ENCODE peak calls at places on chromosomes 4 and X, in ten cellular contexts. F, S, N, Z, H, G, B, K, T and L are unnamed samples. For H3K4me1, the result is how much of the 10 kb centered on the place peaks cover.

GRCh38 chr4:45477311-45477733 is 646.5 kb downstream of the GABRG1 start:
- DNase-seq in F (no peak), S (no peak), N (no peak), Z (no peak), H (no peak), G (peak), B (no peak), K (peak), T (no peak), L (no peak)

GRCh38 chr4:127995776-127996175 is 30.6 kb downstream of the ABHD18 start:
- DNase-seq in F (peak), S (no peak), N (no peak), Z (no peak), H (no peak), G (peak), B (no peak), K (no peak), T (no peak), L (no peak)

GRCh38 chr4:1992468-1993168 is 16.2 kb downstream of the NELFA start:
- DNase-seq in F (no peak), S (peak), N (no peak), Z (no peak), H (no peak), G (no peak), B (no peak), K (peak), T (peak), L (no peak)

GRCh38 chr4:128519163-128519810 is 231.7 kb upstream of the PGRMC2 start:
- DNase-seq in F (peak), S (no peak), N (no peak), Z (no peak), H (no peak), G (no peak), B (no peak), K (peak), T (no peak), L (peak)

GRCh38 chr4:170009291-170009690 is 16.9 kb downstream of the MFAP3L start:
- DNase-seq in F (no peak), S (no peak), N (no peak), Z (no peak), H (no peak), G (no peak), B (no peak), K (no peak), T (peak), L (no peak)

GRCh38 chrX:40109288-40110008 is 11.7 kb upstream of the BCOR start:
- DNase-seq in F (peak), S (peak), N (no peak), Z (peak), H (peak), G (peak), B (no peak), K (peak), T (peak), L (peak)

GRCh38 chr4:54073481-54073880 is 9.1 kb upstream of the CHIC2 start:
- DNase-seq in F (peak), S (no peak), N (no peak), Z (no peak), H (no peak), G (no peak), B (no peak), K (no peak), T (no peak), L (no peak)

GRCh38 chrX:420496-421223 is 34.0 kb upstream of the PPP2R3B start:
- DNase-seq in F (no peak), S (no peak), N (no peak), Z (no peak), H (no peak), G (peak), B (no peak), K (no peak), T (no peak), L (no peak)

GRCh38 chrX:70774223-70774622 is 134.3 kb downstream of the TEX11 start:
- DNase-seq in F (no peak), S (no peak), N (no peak), Z (no peak), H (no peak), G (no peak), B (no peak), K (no peak), T (no peak), L (no peak)

GRCh38 chrX:40418413-40419195 is 162.2 kb upstream of the ATP6AP2 start:
- DNase-seq in F (no peak), S (no peak), N (no peak), Z (no peak), H (no peak), G (no peak), B (no peak), K (no peak), T (no peak), L (no peak)

GRCh38 chr4:71259911-71260331 is 78.9 kb upstream of the SLC4A4 start:
- DNase-seq in F (no peak), S (no peak), N (no peak), Z (no peak), H (no peak), G (no peak), B (no peak), K (no peak), T (no peak), L (peak)

DNA sequence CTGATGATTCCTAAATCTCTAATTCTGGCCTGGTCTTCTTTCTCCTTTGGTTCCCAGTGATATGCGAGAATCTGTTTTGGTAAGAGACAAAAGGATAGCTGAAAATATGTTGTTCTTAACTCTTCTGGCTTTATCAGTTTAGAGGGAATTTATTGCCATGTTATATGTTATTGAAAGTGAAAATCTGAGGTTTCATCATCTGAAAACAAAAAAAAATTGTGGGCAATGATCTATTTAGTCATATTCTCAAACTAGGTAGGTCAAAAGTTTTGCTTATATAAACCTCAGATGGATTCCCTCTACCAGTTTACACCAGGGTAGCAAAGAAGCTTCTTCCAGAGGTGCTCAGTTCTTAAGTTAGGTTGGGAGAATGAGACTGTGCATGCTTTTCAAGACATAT is 103.6 kb downstream of the ITM2A start:
- DNase-seq in F (no peak), S (no peak), N (no peak), Z (no peak), H (no peak), G (no peak), B (no peak), K (no peak), T (no peak), L (no peak)
- H3K4me1 ChIP-seq in F (under half), S (under half), N (half or more), Z (under half), H (under half), G (under half), B (under half), K (under half), T (under half), L (under half)

GRCh38 chr4:40246547-40246900 is 49.7 kb downstream of the RHOH start:
- DNase-seq in F (no peak), S (no peak), N (no peak), Z (no peak), H (no peak), G (no peak), B (no peak), K (no peak), T (no peak), L (no peak)

GRCh38 chr4:40245794-40246546 is 49.1 kb downstream of the RHOH start:
- DNase-seq in F (no peak), S (no peak), N (no peak), Z (no peak), H (peak), G (no peak), B (no peak), K (no peak), T (no peak), L (no peak)

GRCh38 chr4:40247350-40247749 is 50.5 kb downstream of the RHOH start:
- DNase-seq in F (no peak), S (no peak), N (peak), Z (no peak), H (no peak), G (no peak), B (peak), K (no peak), T (no peak), L (no peak)

GRCh38 chr4:40243390-40243948 is 46.6 kb downstream of the RHOH start:
- DNase-seq in F (no peak), S (no peak), N (no peak), Z (no peak), H (no peak), G (no peak), B (no peak), K (peak), T (no peak), L (no peak)

GRCh38 chr4:40246938-40247337 is 50.1 kb downstream of the RHOH start:
- DNase-seq in F (no peak), S (no peak), N (no peak), Z (no peak), H (no peak), G (no peak), B (no peak), K (no peak), T (no peak), L (no peak)
- H3K4me1 ChIP-seq in F (under half), S (under half), N (half or more), Z (under half), H (under half), G (under half), B (half or more), K (under half), T (under half), L (under half)

DNA sequence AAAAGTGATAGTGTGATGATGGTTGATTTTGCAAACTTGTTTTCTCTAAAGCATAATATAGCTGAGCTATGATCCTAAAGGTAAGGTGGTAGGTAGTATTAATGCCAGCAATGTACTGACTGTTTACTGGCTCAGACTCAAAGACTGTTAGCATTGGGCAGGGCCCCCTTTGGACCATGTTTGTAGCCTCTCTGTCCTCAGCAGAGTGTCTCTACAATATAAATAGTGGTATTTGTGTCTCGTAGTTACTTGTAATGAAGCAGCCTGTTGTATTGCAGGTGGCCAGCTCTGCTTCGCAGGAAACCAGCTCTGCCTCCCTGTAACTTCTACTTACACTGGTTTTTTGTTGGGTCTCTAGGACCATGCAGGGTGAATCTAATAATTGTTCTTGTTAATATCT is 70.5 kb downstream of the ARHGAP10 start:
- DNase-seq in F (no peak), S (no peak), N (no peak), Z (no peak), H (no peak), G (no peak), B (no peak), K (no peak), T (no peak), L (no peak)
- H3K4me1 ChIP-seq in F (under half), S (under half), N (under half), Z (under half), H (under half), G (under half), B (under half), K (under half), T (under half), L (under half)

DNA sequence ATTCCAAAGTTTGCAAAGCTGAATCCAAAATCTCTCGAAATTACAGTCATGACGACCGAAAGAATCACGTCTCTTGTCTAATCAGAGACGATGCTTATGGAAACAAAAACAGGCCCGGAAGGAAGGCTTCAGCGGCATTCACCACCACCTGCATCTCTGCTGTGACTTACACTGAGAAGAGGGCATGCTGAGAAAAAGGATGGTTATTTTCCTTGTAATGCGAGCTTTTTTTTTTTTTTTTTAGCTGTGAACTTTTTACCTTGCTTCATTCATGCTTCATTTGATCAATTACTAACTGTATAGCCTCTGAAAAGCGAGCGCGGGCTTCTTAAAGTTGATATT is 209.2 kb downstream of the SOWAHB start:
- DNase-seq in F (peak), S (no peak), N (no peak), Z (no peak), H (no peak), G (no peak), B (no peak), K (no peak), T (peak), L (no peak)
- H3K4me1 ChIP-seq in F (under half), S (under half), N (under half), Z (under half), H (under half), G (under half), B (under half), K (under half), T (under half), L (under half)

GRCh38 chrX:19879742-19880378 is 7.5 kb downstream of the SH3KBP1 start:
- DNase-seq in F (no peak), S (no peak), N (peak), Z (no peak), H (no peak), G (no peak), B (no peak), K (no peak), T (no peak), L (no peak)
- H3K4me1 ChIP-seq in F (under half), S (under half), N (under half), Z (under half), H (under half), G (under half), B (under half), K (under half), T (under half), L (under half)

GRCh38 chr4:3198906-3199305 is 50.1 kb upstream of the MSANTD1 start:
- DNase-seq in F (no peak), S (no peak), N (no peak), Z (no peak), H (no peak), G (no peak), B (no peak), K (peak), T (no peak), L (no peak)
- H3K4me1 ChIP-seq in F (under half), S (under half), N (half or more), Z (under half), H (under half), G (under half), B (half or more), K (under half), T (under half), L (under half)

DNA sequence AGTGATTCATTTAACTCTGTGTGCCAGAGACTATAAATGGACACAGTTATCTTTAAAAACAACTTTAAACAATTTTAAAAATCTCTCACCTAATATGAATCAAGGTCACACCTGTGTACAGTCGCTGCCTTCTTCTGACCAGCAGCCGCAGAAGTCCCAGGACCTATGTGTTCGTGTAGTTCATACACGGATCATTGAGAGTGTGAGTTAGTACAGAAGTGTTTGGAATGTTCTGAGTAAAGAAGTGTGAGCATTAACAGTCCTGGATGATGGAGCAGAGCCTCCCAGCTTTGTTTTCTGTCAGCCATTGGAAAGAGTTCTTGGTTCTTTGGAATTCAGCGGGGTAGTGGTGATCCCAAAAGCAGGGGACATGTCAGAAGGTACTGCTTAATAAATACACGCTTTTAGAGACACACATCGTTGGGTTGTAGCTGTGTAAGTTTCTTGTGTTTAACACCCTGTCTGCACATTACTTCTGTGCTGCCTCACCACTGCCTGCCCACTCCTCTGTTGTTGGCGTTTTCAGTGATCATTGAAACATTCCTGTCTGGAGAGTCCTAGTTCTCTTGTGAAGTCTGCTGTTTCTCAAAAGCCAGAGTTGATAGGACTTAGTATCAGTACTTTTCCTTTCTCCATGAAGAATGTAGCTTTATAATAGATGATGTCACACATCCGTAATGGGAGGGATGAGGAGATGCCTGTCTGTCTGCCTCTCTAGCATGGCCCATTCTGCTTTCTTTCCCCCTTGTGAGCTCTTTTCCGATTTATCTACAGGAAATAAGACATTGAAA is 90.6 kb downstream of the PTTG2 start:
- DNase-seq in F (peak), S (no peak), N (no peak), Z (no peak), H (no peak), G (no peak), B (no peak), K (no peak), T (no peak), L (no peak)
- H3K4me1 ChIP-seq in F (under half), S (under half), N (under half), Z (under half), H (under half), G (under half), B (under half), K (under half), T (under half), L (under half)

DNA sequence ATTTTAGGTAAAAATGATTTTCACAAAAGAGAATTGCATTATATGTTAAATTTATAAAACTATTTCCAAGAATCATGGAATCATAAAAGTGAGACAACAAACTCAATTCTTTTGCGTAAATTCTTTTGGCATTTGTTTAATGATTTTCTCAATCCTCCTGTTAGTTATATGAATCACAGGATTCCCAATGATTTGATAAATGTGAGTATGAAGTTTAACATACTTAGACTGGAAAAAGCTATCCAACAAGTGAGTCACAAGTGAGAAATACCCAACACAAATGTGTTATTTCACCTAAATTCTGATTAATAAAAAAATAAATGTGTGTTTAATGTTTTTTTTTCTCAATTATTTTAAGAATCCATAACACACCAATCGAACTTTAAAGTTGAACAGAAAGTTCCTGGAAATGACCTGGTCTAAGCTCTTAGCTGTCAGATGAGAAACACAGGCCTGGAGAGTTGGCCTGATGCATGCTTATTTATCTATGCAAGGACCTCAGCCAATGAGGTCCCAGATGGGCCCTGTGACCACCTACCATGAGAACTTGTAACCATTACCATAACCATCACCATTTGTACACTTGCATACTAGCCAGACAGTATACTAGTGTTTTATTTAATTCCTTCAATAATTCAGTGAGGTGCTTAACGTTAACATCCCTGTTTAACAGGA is 386.6 kb downstream of the SPRY1 start:
- DNase-seq in F (peak), S (no peak), N (no peak), Z (no peak), H (no peak), G (no peak), B (no peak), K (no peak), T (no peak), L (no peak)
- H3K4me1 ChIP-seq in F (under half), S (under half), N (under half), Z (under half), H (under half), G (under half), B (under half), K (under half), T (under half), L (half or more)